ENCODE peak calls at places on chromosomes 12 and 14, in eight cellular contexts. One of them, this sample, is unnamed.

GRCh38 chr12:124517260-124518050 is 50.0 kb downstream of the NCOR2 start:
- DNase-seq in EL: peak
- DNase-seq in NCI-H345: peak
- DNase-seq in CD8-positive, alpha-beta memory T cell: no peak
- DNase-seq in IMR-90: peak
- DNase-seq in tibial artery: peak
- DNase-seq in sigmoid colon: peak
- DNase-seq in GM19239: no peak
- DNase-seq in this sample: no peak

GRCh38 chr14:64704145-64704742 is at the start of gene PLEKHG3:
- DNase-seq in CD8-positive, alpha-beta memory T cell: peak
- DNase-seq in tibial artery: peak
- DNase-seq in sigmoid colon: peak
- DNase-seq in GM19239: no peak
- DNase-seq in EL: peak
- DNase-seq in NCI-H345: peak
- DNase-seq in IMR-90: peak
- DNase-seq in this sample: peak

GRCh38 chr12:44317651-44318126 is 481.8 kb downstream of the TMEM117 start:
- DNase-seq in NCI-H345: no peak
- DNase-seq in sigmoid colon: no peak
- DNase-seq in EL: peak
- DNase-seq in CD8-positive, alpha-beta memory T cell: no peak
- DNase-seq in IMR-90: peak
- DNase-seq in tibial artery: no peak
- DNase-seq in GM19239: no peak
- DNase-seq in this sample: peak

GRCh38 chr14:94138256-94138655 is 8.9 kb upstream of the IFI27L2 start:
- DNase-seq in IMR-90: no peak
- DNase-seq in sigmoid colon: no peak
- DNase-seq in CD8-positive, alpha-beta memory T cell: no peak
- DNase-seq in EL: no peak
- DNase-seq in NCI-H345: no peak
- DNase-seq in GM19239: no peak
- DNase-seq in tibial artery: no peak
- DNase-seq in this sample: no peak

GRCh38 chr12:112130461-112130998 is 5.2 kb downstream of the TRAFD1 start:
- DNase-seq in GM19239: peak
- DNase-seq in tibial artery: no peak
- DNase-seq in EL: peak
- DNase-seq in sigmoid colon: no peak
- DNase-seq in CD8-positive, alpha-beta memory T cell: peak
- DNase-seq in NCI-H345: no peak
- DNase-seq in IMR-90: peak
- DNase-seq in this sample: no peak

GRCh38 chr14:23449314-23449713 is 13.9 kb upstream of the MYH7 start:
- DNase-seq in GM19239: no peak
- DNase-seq in IMR-90: no peak
- DNase-seq in tibial artery: no peak
- DNase-seq in EL: no peak
- DNase-seq in sigmoid colon: no peak
- DNase-seq in CD8-positive, alpha-beta memory T cell: no peak
- DNase-seq in NCI-H345: no peak
- DNase-seq in this sample: no peak

GRCh38 chr12:49953146-49953545 is 2.6 kb downstream of the AQP2 start:
- DNase-seq in EL: no peak
- DNase-seq in GM19239: no peak
- DNase-seq in tibial artery: no peak
- DNase-seq in NCI-H345: no peak
- DNase-seq in CD8-positive, alpha-beta memory T cell: no peak
- DNase-seq in IMR-90: no peak
- DNase-seq in sigmoid colon: no peak
- DNase-seq in this sample: no peak

GRCh38 chr14:99043756-99044155 is 228.2 kb downstream of the BCL11B start:
- DNase-seq in NCI-H345: no peak
- DNase-seq in tibial artery: no peak
- DNase-seq in GM19239: no peak
- DNase-seq in sigmoid colon: no peak
- DNase-seq in CD8-positive, alpha-beta memory T cell: no peak
- DNase-seq in EL: no peak
- DNase-seq in IMR-90: no peak
- DNase-seq in this sample: no peak

GRCh38 chr12:4211372-4211771 is 62.2 kb upstream of the CCND2 start:
- DNase-seq in NCI-H345: no peak
- DNase-seq in IMR-90: no peak
- DNase-seq in sigmoid colon: no peak
- DNase-seq in EL: no peak
- DNase-seq in tibial artery: no peak
- DNase-seq in GM19239: no peak
- DNase-seq in CD8-positive, alpha-beta memory T cell: no peak
- DNase-seq in this sample: no peak

GRCh38 chr14:104443391-104444158 is 136.0 kb upstream of the C14orf180 start:
- DNase-seq in IMR-90: no peak
- DNase-seq in CD8-positive, alpha-beta memory T cell: no peak
- DNase-seq in EL: no peak
- DNase-seq in NCI-H345: no peak
- DNase-seq in sigmoid colon: no peak
- DNase-seq in tibial artery: peak
- DNase-seq in GM19239: no peak
- DNase-seq in this sample: no peak

GRCh38 chr14:61003571-61003970 is 22.5 kb downstream of the SLC38A6 start:
- DNase-seq in CD8-positive, alpha-beta memory T cell: no peak
- DNase-seq in NCI-H345: no peak
- DNase-seq in tibial artery: no peak
- DNase-seq in IMR-90: peak
- DNase-seq in GM19239: no peak
- DNase-seq in EL: peak
- DNase-seq in sigmoid colon: no peak
- DNase-seq in this sample: peak

GRCh38 chr12:131797588-131797934 is 30.6 kb upstream of the MMP17 start:
- DNase-seq in CD8-positive, alpha-beta memory T cell: no peak
- DNase-seq in IMR-90: no peak
- DNase-seq in sigmoid colon: no peak
- DNase-seq in NCI-H345: no peak
- DNase-seq in tibial artery: no peak
- DNase-seq in GM19239: no peak
- DNase-seq in EL: no peak
- DNase-seq in this sample: no peak

GRCh38 chr14:68168460-68169109 is 349.0 kb downstream of the RAD51B start:
- DNase-seq in NCI-H345: no peak
- DNase-seq in EL: no peak
- DNase-seq in GM19239: no peak
- DNase-seq in IMR-90: no peak
- DNase-seq in tibial artery: no peak
- DNase-seq in sigmoid colon: no peak
- DNase-seq in CD8-positive, alpha-beta memory T cell: no peak
- DNase-seq in this sample: no peak

GRCh38 chr12:79895041-79895440 is 39.9 kb downstream of the PPP1R12A start:
- DNase-seq in sigmoid colon: no peak
- DNase-seq in CD8-positive, alpha-beta memory T cell: no peak
- DNase-seq in tibial artery: no peak
- DNase-seq in IMR-90: no peak
- DNase-seq in NCI-H345: no peak
- DNase-seq in EL: no peak
- DNase-seq in GM19239: no peak
- DNase-seq in this sample: no peak

GRCh38 chr12:13851828-13852227 is 129.6 kb downstream of the GRIN2B start:
- DNase-seq in EL: no peak
- DNase-seq in tibial artery: no peak
- DNase-seq in CD8-positive, alpha-beta memory T cell: no peak
- DNase-seq in GM19239: no peak
- DNase-seq in NCI-H345: peak
- DNase-seq in IMR-90: no peak
- DNase-seq in sigmoid colon: no peak
- DNase-seq in this sample: no peak

GRCh38 chr12:106753526-106753925 is 21.0 kb upstream of the RIC8B start:
- DNase-seq in CD8-positive, alpha-beta memory T cell: peak
- DNase-seq in GM19239: peak
- DNase-seq in IMR-90: no peak
- DNase-seq in tibial artery: no peak
- DNase-seq in EL: no peak
- DNase-seq in sigmoid colon: no peak
- DNase-seq in NCI-H345: peak
- DNase-seq in this sample: no peak

GRCh38 chr14:105348169-105348944 is 33.8 kb downstream of the PACS2 start:
- DNase-seq in EL: no peak
- DNase-seq in CD8-positive, alpha-beta memory T cell: no peak
- DNase-seq in tibial artery: no peak
- DNase-seq in IMR-90: no peak
- DNase-seq in GM19239: no peak
- DNase-seq in sigmoid colon: no peak
- DNase-seq in NCI-H345: no peak
- DNase-seq in this sample: no peak

GRCh38 chr12:125343649-125344048 is 278.4 kb downstream of the AACS start:
- DNase-seq in NCI-H345: no peak
- DNase-seq in tibial artery: no peak
- DNase-seq in GM19239: no peak
- DNase-seq in IMR-90: no peak
- DNase-seq in CD8-positive, alpha-beta memory T cell: no peak
- DNase-seq in sigmoid colon: no peak
- DNase-seq in EL: no peak
- DNase-seq in this sample: no peak

GRCh38 chr12:80946591-80946990 is 8.9 kb upstream of the LIN7A start:
- DNase-seq in GM19239: no peak
- DNase-seq in NCI-H345: no peak
- DNase-seq in CD8-positive, alpha-beta memory T cell: no peak
- DNase-seq in sigmoid colon: no peak
- DNase-seq in tibial artery: no peak
- DNase-seq in EL: no peak
- DNase-seq in IMR-90: peak
- DNase-seq in this sample: no peak

GRCh38 chr12:102474438-102475064 is 5.8 kb downstream of the IGF1 start:
- DNase-seq in EL: no peak
- DNase-seq in tibial artery: no peak
- DNase-seq in GM19239: no peak
- DNase-seq in IMR-90: peak
- DNase-seq in sigmoid colon: no peak
- DNase-seq in CD8-positive, alpha-beta memory T cell: no peak
- DNase-seq in NCI-H345: peak
- DNase-seq in this sample: no peak

GRCh38 chr14:24172261-24172860 is 481 bp downstream of the REC8 start:
- DNase-seq in EL: no peak
- DNase-seq in CD8-positive, alpha-beta memory T cell: no peak
- DNase-seq in tibial artery: no peak
- DNase-seq in sigmoid colon: no peak
- DNase-seq in GM19239: no peak
- DNase-seq in IMR-90: no peak
- DNase-seq in NCI-H345: no peak
- DNase-seq in this sample: no peak

GRCh38 chr12:62703011-62703380 is 232.0 kb downstream of the PPM1H start:
- DNase-seq in tibial artery: no peak
- DNase-seq in GM19239: no peak
- DNase-seq in NCI-H345: no peak
- DNase-seq in IMR-90: peak
- DNase-seq in EL: no peak
- DNase-seq in sigmoid colon: no peak
- DNase-seq in CD8-positive, alpha-beta memory T cell: no peak
- DNase-seq in this sample: peak

GRCh38 chr14:64873506-64874220 is 6.0 kb downstream of the SPTB start:
- DNase-seq in GM19239: no peak
- DNase-seq in IMR-90: peak
- DNase-seq in EL: peak
- DNase-seq in CD8-positive, alpha-beta memory T cell: no peak
- DNase-seq in tibial artery: no peak
- DNase-seq in NCI-H345: no peak
- DNase-seq in sigmoid colon: no peak
- DNase-seq in this sample: no peak

GRCh38 chr14:105067140-105067968 is 2.1 kb upstream of the GPR132 start:
- DNase-seq in IMR-90: peak
- DNase-seq in sigmoid colon: no peak
- DNase-seq in EL: peak
- DNase-seq in CD8-positive, alpha-beta memory T cell: peak
- DNase-seq in GM19239: no peak
- DNase-seq in tibial artery: no peak
- DNase-seq in NCI-H345: no peak
- DNase-seq in this sample: peak

GRCh38 chr12:21257172-21257571 is 77.5 kb downstream of the SLCO1A2 start:
- DNase-seq in tibial artery: no peak
- DNase-seq in NCI-H345: no peak
- DNase-seq in EL: no peak
- DNase-seq in GM19239: no peak
- DNase-seq in CD8-positive, alpha-beta memory T cell: no peak
- DNase-seq in sigmoid colon: no peak
- DNase-seq in IMR-90: no peak
- DNase-seq in this sample: no peak

GRCh38 chr14:79062226-79062625 is 892.1 kb downstream of the NRXN3 start:
- DNase-seq in EL: no peak
- DNase-seq in CD8-positive, alpha-beta memory T cell: no peak
- DNase-seq in IMR-90: no peak
- DNase-seq in NCI-H345: no peak
- DNase-seq in sigmoid colon: no peak
- DNase-seq in GM19239: no peak
- DNase-seq in tibial artery: no peak
- DNase-seq in this sample: no peak

GRCh38 chr14:29353473-29353872 is 574.2 kb downstream of the PRKD1 start:
- DNase-seq in NCI-H345: no peak
- DNase-seq in sigmoid colon: no peak
- DNase-seq in GM19239: no peak
- DNase-seq in CD8-positive, alpha-beta memory T cell: no peak
- DNase-seq in IMR-90: no peak
- DNase-seq in tibial artery: no peak
- DNase-seq in EL: no peak
- DNase-seq in this sample: no peak

GRCh38 chr14:59394268-59394667 is 70.9 kb downstream of the GPR135 start:
- DNase-seq in NCI-H345: no peak
- DNase-seq in sigmoid colon: no peak
- DNase-seq in IMR-90: no peak
- DNase-seq in EL: no peak
- DNase-seq in tibial artery: no peak
- DNase-seq in GM19239: no peak
- DNase-seq in CD8-positive, alpha-beta memory T cell: no peak
- DNase-seq in this sample: no peak

GRCh38 chr12:6092784-6093722 is 31.4 kb downstream of the VWF start:
- DNase-seq in CD8-positive, alpha-beta memory T cell: no peak
- DNase-seq in IMR-90: peak
- DNase-seq in NCI-H345: no peak
- DNase-seq in tibial artery: peak
- DNase-seq in sigmoid colon: peak
- DNase-seq in EL: peak
- DNase-seq in GM19239: no peak
- DNase-seq in this sample: peak

GRCh38 chr12:3022961-3023360 is 54.2 kb upstream of the TSPAN9 start:
- DNase-seq in NCI-H345: no peak
- DNase-seq in IMR-90: no peak
- DNase-seq in GM19239: no peak
- DNase-seq in tibial artery: no peak
- DNase-seq in EL: no peak
- DNase-seq in CD8-positive, alpha-beta memory T cell: no peak
- DNase-seq in sigmoid colon: no peak
- DNase-seq in this sample: no peak

GRCh38 chr14:55071870-55072640 is 20.6 kb downstream of the MAPK1IP1L start:
- DNase-seq in GM19239: no peak
- DNase-seq in IMR-90: peak
- DNase-seq in tibial artery: no peak
- DNase-seq in sigmoid colon: no peak
- DNase-seq in NCI-H345: no peak
- DNase-seq in EL: peak
- DNase-seq in CD8-positive, alpha-beta memory T cell: peak
- DNase-seq in this sample: peak

This sample was measured in foreskin fibroblast.